ENCODE peak calls at places on chromosomes 1 and 21, in five cellular contexts. One of them, this sample, is unnamed.
A peak's percentile ranks its signal among the peaks of the same experiment; 100 is the strongest.

GRCh38 chr1:223261914-223262313 is 102.1 kb downstream of the SUSD4 start:
- DNase-seq in fibroblast of mammary gland: no peak
- DNase-seq in foreskin fibroblast: no peak
- DNase-seq in AG10803: no peak
- DNase-seq in body of pancreas: no peak
- DNase-seq in this sample: no peak

GRCh38 chr1:113415256-113416189 is 25.2 kb downstream of the MAGI3 start:
- DNase-seq in fibroblast of mammary gland: no peak
- DNase-seq in foreskin fibroblast: peak; percentile 10
- DNase-seq in AG10803: no peak
- DNase-seq in body of pancreas: no peak
- DNase-seq in this sample: no peak

GRCh38 chr1:53592521-53592982 is 133.4 kb downstream of the DMRTB1 start:
- DNase-seq in fibroblast of mammary gland: peak; percentile 16
- DNase-seq in foreskin fibroblast: peak; percentile 54
- DNase-seq in AG10803: peak; percentile 67
- DNase-seq in body of pancreas: peak; percentile 17
- DNase-seq in this sample: peak; percentile 44

GRCh38 chr1:6785721-6786505 is 659 bp downstream of the CAMTA1 start:
- DNase-seq in fibroblast of mammary gland: no peak
- DNase-seq in foreskin fibroblast: peak; percentile 69
- DNase-seq in AG10803: peak; percentile 17
- DNase-seq in body of pancreas: peak; percentile 57
- DNase-seq in this sample: peak; percentile 47

GRCh38 chr1:203764105-203765028 is 616 bp upstream of the LAX1 start:
- DNase-seq in fibroblast of mammary gland: no peak
- DNase-seq in foreskin fibroblast: no peak
- DNase-seq in AG10803: no peak
- DNase-seq in body of pancreas: no peak
- DNase-seq in this sample: no peak

GRCh38 chr1:100499412-100499811 is 38.5 kb upstream of the GPR88 start:
- DNase-seq in fibroblast of mammary gland: no peak
- DNase-seq in foreskin fibroblast: peak; percentile 26
- DNase-seq in AG10803: peak; percentile 21
- DNase-seq in body of pancreas: no peak
- DNase-seq in this sample: no peak

GRCh38 chr1:43348809-43349593 is 9.8 kb upstream of the CDC20 start:
- DNase-seq in fibroblast of mammary gland: no peak
- DNase-seq in foreskin fibroblast: peak; percentile 61
- DNase-seq in AG10803: no peak
- DNase-seq in body of pancreas: peak; percentile 97
- DNase-seq in this sample: peak; percentile 95

GRCh38 chr21:34946385-34947121 is 102.5 kb downstream of the RUNX1 start:
- DNase-seq in fibroblast of mammary gland: no peak
- DNase-seq in foreskin fibroblast: no peak
- DNase-seq in AG10803: no peak
- DNase-seq in body of pancreas: no peak
- DNase-seq in this sample: no peak

GRCh38 chr1:17723684-17724083 is 31.4 kb upstream of the ACTL8 start:
- DNase-seq in fibroblast of mammary gland: no peak
- DNase-seq in foreskin fibroblast: no peak
- DNase-seq in AG10803: no peak
- DNase-seq in body of pancreas: no peak
- DNase-seq in this sample: no peak

GRCh38 chr1:11648039-11648438 is 6.2 kb downstream of the FBXO2 start:
- DNase-seq in fibroblast of mammary gland: no peak
- DNase-seq in foreskin fibroblast: no peak
- DNase-seq in AG10803: no peak
- DNase-seq in body of pancreas: peak; percentile 47
- DNase-seq in this sample: no peak

GRCh38 chr1:225892307-225892706 is 3.4 kb upstream of the LEFTY1 start:
- DNase-seq in fibroblast of mammary gland: no peak
- DNase-seq in foreskin fibroblast: no peak
- DNase-seq in AG10803: no peak
- DNase-seq in body of pancreas: no peak
- DNase-seq in this sample: no peak

GRCh38 chr1:225899044-225899925 is 10.3 kb upstream of the LEFTY1 start:
- DNase-seq in fibroblast of mammary gland: no peak
- DNase-seq in foreskin fibroblast: no peak
- DNase-seq in AG10803: no peak
- DNase-seq in body of pancreas: no peak
- DNase-seq in this sample: no peak

GRCh38 chr1:225903623-225904022 is 14.7 kb upstream of the LEFTY1 start:
- DNase-seq in fibroblast of mammary gland: no peak
- DNase-seq in foreskin fibroblast: no peak
- DNase-seq in AG10803: no peak
- DNase-seq in body of pancreas: no peak
- DNase-seq in this sample: no peak

GRCh38 chr1:225896937-225897549 is 8.1 kb upstream of the LEFTY1 start:
- DNase-seq in fibroblast of mammary gland: no peak
- DNase-seq in foreskin fibroblast: no peak
- DNase-seq in AG10803: no peak
- DNase-seq in body of pancreas: peak; percentile 71
- DNase-seq in this sample: no peak

GRCh38 chr1:225897595-225898514 is 8.9 kb upstream of the LEFTY1 start:
- DNase-seq in fibroblast of mammary gland: no peak
- DNase-seq in foreskin fibroblast: no peak
- DNase-seq in AG10803: no peak
- DNase-seq in body of pancreas: no peak
- DNase-seq in this sample: no peak
- TF ChIP-seq CTCF in fibroblast of mammary gland: no peak
- TF ChIP-seq CTCF in foreskin fibroblast: no peak
- TF ChIP-seq CTCF in AG10803: no peak
- TF ChIP-seq CTCF in body of pancreas: no peak
- TF ChIP-seq CTCF in this sample: no peak

DNA sequence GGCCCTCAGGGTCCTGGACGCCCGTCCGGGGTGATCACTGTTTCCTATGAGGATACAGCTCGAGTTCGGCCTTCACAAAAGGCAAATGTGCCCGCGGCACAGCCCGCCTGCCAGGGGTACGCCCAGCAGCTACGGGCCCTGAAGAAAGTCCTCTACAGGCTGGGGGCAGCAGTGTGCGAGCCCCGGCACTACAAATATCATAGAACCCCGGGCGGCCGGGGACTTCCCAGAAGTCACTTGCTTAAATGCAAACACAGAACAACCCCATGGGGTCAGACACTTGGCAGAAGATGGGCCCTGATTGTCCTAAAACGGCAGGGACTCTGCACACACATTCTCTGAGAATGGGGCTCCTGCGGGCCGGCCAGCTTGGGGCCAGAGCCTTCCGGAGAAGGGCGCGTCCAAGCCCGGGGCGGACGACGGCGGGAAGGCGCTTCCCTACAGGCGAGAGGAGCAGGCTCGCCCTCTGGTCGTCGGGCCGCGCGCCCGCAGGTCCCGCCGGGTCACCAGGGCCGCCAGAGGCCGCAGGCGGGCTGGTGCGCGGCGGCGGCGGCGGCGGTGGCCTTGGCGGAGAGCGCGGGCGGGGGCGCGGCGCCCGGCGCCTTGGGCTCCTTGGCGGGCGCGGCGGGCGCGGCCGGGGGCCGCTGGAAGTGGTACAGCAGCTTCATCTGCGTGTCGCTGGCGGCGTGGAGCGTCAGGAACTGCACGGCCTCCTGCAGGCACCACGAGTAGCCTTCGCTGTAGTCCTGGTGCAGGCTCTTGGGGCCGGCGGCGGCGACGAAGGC is 905 bp downstream of the HES5 start:
- DNase-seq in fibroblast of mammary gland: no peak
- DNase-seq in foreskin fibroblast: peak; percentile 47
- DNase-seq in AG10803: no peak
- DNase-seq in body of pancreas: peak; percentile 63
- DNase-seq in this sample: no peak
- TF ChIP-seq CTCF in fibroblast of mammary gland: no peak
- TF ChIP-seq CTCF in foreskin fibroblast: no peak
- TF ChIP-seq CTCF in AG10803: no peak
- TF ChIP-seq CTCF in body of pancreas: no peak
- TF ChIP-seq CTCF in this sample: no peak

GRCh38 chr1:220796530-220796929 is 9.8 kb downstream of the MTARC1 start:
- DNase-seq in fibroblast of mammary gland: no peak
- DNase-seq in foreskin fibroblast: no peak
- DNase-seq in AG10803: no peak
- DNase-seq in body of pancreas: no peak
- DNase-seq in this sample: no peak
- TF ChIP-seq CTCF in fibroblast of mammary gland: no peak
- TF ChIP-seq CTCF in foreskin fibroblast: no peak
- TF ChIP-seq CTCF in AG10803: no peak
- TF ChIP-seq CTCF in body of pancreas: no peak
- TF ChIP-seq CTCF in this sample: no peak

GRCh38 chr1:108746382-108747127 is at the start of gene STXBP3:
- DNase-seq in fibroblast of mammary gland: peak; percentile 97
- DNase-seq in foreskin fibroblast: peak; percentile 99
- DNase-seq in AG10803: peak; percentile 97
- DNase-seq in body of pancreas: peak; percentile 99
- DNase-seq in this sample: peak; percentile 99
- TF ChIP-seq CTCF in fibroblast of mammary gland: peak; percentile 85
- TF ChIP-seq CTCF in foreskin fibroblast: peak; percentile 95
- TF ChIP-seq CTCF in AG10803: peak; percentile 90
- TF ChIP-seq CTCF in body of pancreas: peak; percentile 98
- TF ChIP-seq CTCF in this sample: peak; percentile 89

DNA sequence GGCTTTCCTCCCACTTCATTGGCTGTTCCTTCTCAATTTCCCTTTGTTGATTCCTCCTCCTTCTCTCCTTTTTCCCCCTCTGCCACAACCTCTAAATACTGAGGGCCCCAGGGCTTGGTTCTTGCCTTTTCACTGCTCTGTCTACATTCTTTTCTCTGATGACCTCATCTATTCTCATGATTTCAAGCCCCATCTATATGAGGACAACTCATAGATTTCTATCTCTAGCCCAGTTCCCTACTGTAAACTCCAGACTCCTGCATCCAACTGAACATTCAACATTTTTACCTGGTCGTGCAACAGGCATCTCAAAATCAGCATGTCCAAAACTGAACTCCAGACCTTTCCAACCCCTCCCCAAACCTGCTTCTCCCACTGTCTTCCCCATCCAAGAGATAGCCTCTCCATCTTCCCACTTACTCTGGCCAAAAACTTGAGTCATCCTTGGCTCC is 11.5 kb upstream of the SLC9A1 start:
- DNase-seq in fibroblast of mammary gland: no peak
- DNase-seq in foreskin fibroblast: peak; percentile 50
- DNase-seq in AG10803: no peak
- DNase-seq in body of pancreas: no peak
- DNase-seq in this sample: no peak
- TF ChIP-seq CTCF in fibroblast of mammary gland: no peak
- TF ChIP-seq CTCF in foreskin fibroblast: no peak
- TF ChIP-seq CTCF in AG10803: no peak
- TF ChIP-seq CTCF in body of pancreas: no peak
- TF ChIP-seq CTCF in this sample: no peak

GRCh38 chr1:40199126-40199525 is 37.9 kb downstream of the RLF start:
- DNase-seq in fibroblast of mammary gland: no peak
- DNase-seq in foreskin fibroblast: no peak
- DNase-seq in AG10803: no peak
- DNase-seq in body of pancreas: no peak
- DNase-seq in this sample: no peak

GRCh38 chr1:40197656-40198055 is 36.5 kb downstream of the RLF start:
- DNase-seq in fibroblast of mammary gland: no peak
- DNase-seq in foreskin fibroblast: no peak
- DNase-seq in AG10803: no peak
- DNase-seq in body of pancreas: no peak
- DNase-seq in this sample: no peak
- TF ChIP-seq CTCF in fibroblast of mammary gland: peak; percentile 32
- TF ChIP-seq CTCF in foreskin fibroblast: no peak
- TF ChIP-seq CTCF in AG10803: peak; percentile 28
- TF ChIP-seq CTCF in body of pancreas: no peak
- TF ChIP-seq CTCF in this sample: no peak

DNA sequence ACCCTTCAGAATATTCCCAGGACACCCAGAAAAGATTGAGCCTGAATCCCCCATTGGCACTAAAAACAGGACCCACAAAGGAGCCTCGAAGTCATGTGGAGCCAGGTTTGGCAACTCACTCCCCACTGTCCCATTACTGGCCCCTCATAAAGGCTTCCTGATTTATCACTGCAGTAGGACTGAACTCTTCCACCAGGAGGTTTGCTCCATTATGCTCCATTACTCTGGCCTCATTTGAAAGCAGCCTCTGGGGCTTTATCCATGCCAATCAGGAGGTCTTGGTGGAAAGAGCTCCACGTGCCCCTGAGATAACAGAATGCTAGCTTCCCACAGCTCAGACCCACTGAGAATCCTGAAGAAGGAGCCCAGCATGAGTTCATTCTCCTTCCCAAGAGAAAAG is 76.4 kb downstream of the HIVEP3 start:
- DNase-seq in fibroblast of mammary gland: no peak
- DNase-seq in foreskin fibroblast: no peak
- DNase-seq in AG10803: no peak
- DNase-seq in body of pancreas: no peak
- DNase-seq in this sample: no peak
- TF ChIP-seq CTCF in fibroblast of mammary gland: no peak
- TF ChIP-seq CTCF in foreskin fibroblast: no peak
- TF ChIP-seq CTCF in AG10803: no peak
- TF ChIP-seq CTCF in body of pancreas: no peak
- TF ChIP-seq CTCF in this sample: no peak

GRCh38 chr1:145858238-145858936 is 494 bp downstream of the PIAS3 start:
- DNase-seq in fibroblast of mammary gland: no peak
- DNase-seq in foreskin fibroblast: peak; percentile 68
- DNase-seq in AG10803: peak; percentile 29
- DNase-seq in body of pancreas: peak; percentile 58
- DNase-seq in this sample: no peak

GRCh38 chr1:145858937-145859490 is at the start of gene PIAS3:
- DNase-seq in fibroblast of mammary gland: peak; percentile 87
- DNase-seq in foreskin fibroblast: peak; percentile 99
- DNase-seq in AG10803: peak; percentile 95
- DNase-seq in body of pancreas: peak; percentile 97
- DNase-seq in this sample: peak; percentile 90

GRCh38 chr1:145857170-145857569 is 1.7 kb downstream of the PIAS3 start:
- DNase-seq in fibroblast of mammary gland: no peak
- DNase-seq in foreskin fibroblast: no peak
- DNase-seq in AG10803: no peak
- DNase-seq in body of pancreas: no peak
- DNase-seq in this sample: no peak

GRCh38 chr1:145863272-145863671 is 4.4 kb upstream of the PIAS3 start:
- DNase-seq in fibroblast of mammary gland: peak; percentile 50
- DNase-seq in foreskin fibroblast: no peak
- DNase-seq in AG10803: no peak
- DNase-seq in body of pancreas: no peak
- DNase-seq in this sample: no peak

DNA sequence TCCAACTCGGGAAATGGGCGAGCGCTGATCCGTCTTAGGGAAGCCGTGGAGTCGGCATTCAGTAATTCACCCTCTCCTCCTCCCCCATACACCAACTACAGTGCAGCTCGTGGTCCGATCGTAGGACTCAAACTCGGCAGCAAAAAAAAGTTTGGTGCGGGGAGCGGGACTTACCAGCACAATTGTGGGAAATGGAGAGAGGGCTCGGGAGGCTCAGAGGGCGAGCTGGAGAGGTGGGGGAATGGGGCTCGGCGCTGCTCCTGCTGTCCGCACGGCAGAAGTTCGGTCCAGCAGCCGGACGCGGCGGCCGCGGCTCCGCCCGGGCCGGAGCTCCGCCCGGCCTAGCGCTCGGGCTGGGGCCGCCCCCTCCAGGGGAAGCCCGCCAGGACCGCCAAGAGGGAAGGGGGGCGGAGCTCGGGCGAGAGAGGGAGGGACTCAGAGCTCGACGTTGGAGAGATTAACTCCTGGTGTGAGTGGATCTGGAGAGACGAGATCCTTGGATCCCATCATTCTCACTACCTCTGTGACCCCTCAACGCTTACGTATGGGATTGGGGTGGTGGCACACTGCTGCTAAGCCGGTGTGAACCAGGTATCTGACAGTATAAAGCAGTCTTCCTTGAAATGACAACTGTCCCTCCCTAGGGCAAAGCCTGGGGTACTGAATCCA is 744 bp upstream of the PIAS3 start:
- DNase-seq in fibroblast of mammary gland: peak; percentile 83
- DNase-seq in foreskin fibroblast: peak; percentile 97
- DNase-seq in AG10803: peak; percentile 87
- DNase-seq in body of pancreas: peak; percentile 95
- DNase-seq in this sample: peak; percentile 70
- TF ChIP-seq CTCF in fibroblast of mammary gland: no peak
- TF ChIP-seq CTCF in foreskin fibroblast: no peak
- TF ChIP-seq CTCF in AG10803: no peak
- TF ChIP-seq CTCF in body of pancreas: peak; percentile 25
- TF ChIP-seq CTCF in this sample: peak; percentile 23